ENCODE peak calls at places on chromosome 19, in six cellular contexts. V is CMK; J is skeletal muscle cell; G is M059J; C is stimulated activated CD8-positive, alpha-beta memory T cell treated with anti-CD3 and anti-CD28 coated beads, Interleukin-15, amount 100 ng/mL, for 4 hours; M is cardiac muscle cell. O is an unnamed sample.

GRCh38 chr19:30374791-30375650 is 2.8 kb downstream of the ZNF536 start:
- DNase-seq in V (no peak), J (no peak), G (no peak), C (no peak), M (peak), O (no peak)

GRCh38 chr19:8827277-8827676 is 4.8 kb downstream of the ZNF558 start:
- DNase-seq in V (no peak), J (no peak), G (no peak), C (no peak), M (no peak), O (no peak)

GRCh38 chr19:872266-872951 is 12.9 kb downstream of the CFD start:
- DNase-seq in V (peak), J (no peak), G (peak), C (peak), M (peak), O (peak)

GRCh38 chr19:49498475-49498874 is 2.2 kb downstream of the RPS11 start:
- DNase-seq in V (no peak), J (no peak), G (no peak), C (no peak), M (no peak), O (no peak)

GRCh38 chr19:35225951-35226350 is 2.6 kb downstream of the FAM187B start:
- DNase-seq in V (no peak), J (no peak), G (no peak), C (no peak), M (no peak), O (no peak)

GRCh38 chr19:34676697-34677385 is at the start of gene SCGB2B2:
- DNase-seq in V (peak), J (peak), G (no peak), C (peak), M (peak), O (no peak)

GRCh38 chr19:3196064-3196932 is 10.6 kb downstream of the NCLN start:
- DNase-seq in V (no peak), J (no peak), G (no peak), C (no peak), M (no peak), O (no peak)

GRCh38 chr19:18046066-18046718 is 38.2 kb downstream of the ARRDC2 start:
- DNase-seq in V (no peak), J (peak), G (peak), C (no peak), M (no peak), O (peak)

GRCh38 chr19:15137777-15138176 is 30.6 kb downstream of the SYDE1 start:
- DNase-seq in V (no peak), J (no peak), G (peak), C (no peak), M (no peak), O (no peak)

GRCh38 chr19:5585461-5586299 is 17.9 kb upstream of the TINCR start:
- DNase-seq in V (peak), J (no peak), G (no peak), C (peak), M (peak), O (no peak)

GRCh38 chr19:47610546-47610894 is 1.6 kb downstream of the BICRA start:
- DNase-seq in V (no peak), J (no peak), G (no peak), C (no peak), M (no peak), O (no peak)

GRCh38 chr19:39645800-39646411 is 9.8 kb upstream of the LGALS16 start:
- DNase-seq in V (peak), J (no peak), G (peak), C (no peak), M (peak), O (peak)

GRCh38 chr19:19661675-19662251 is 1.7 kb downstream of the ATP13A1 start:
- DNase-seq in V (no peak), J (no peak), G (no peak), C (no peak), M (no peak), O (no peak)

GRCh38 chr19:48798937-48799336 is 11.9 kb downstream of the BCAT2 start:
- DNase-seq in V (no peak), J (no peak), G (peak), C (no peak), M (no peak), O (no peak)

GRCh38 chr19:32061304-32061703 is 284.1 kb upstream of the ZNF507 start:
- DNase-seq in V (no peak), J (no peak), G (peak), C (no peak), M (no peak), O (no peak)

GRCh38 chr19:14381689-14382474 is 638 bp downstream of the ADGRE5 start:
- DNase-seq in V (no peak), J (no peak), G (peak), C (peak), M (no peak), O (peak)

GRCh38 chr19:21608571-21608970 is 103.2 kb downstream of the ZNF429 start:
- DNase-seq in V (no peak), J (no peak), G (no peak), C (no peak), M (no peak), O (no peak)

GRCh38 chr19:14116525-14116917 is 1.0 kb downstream of the PRKACA start:
- DNase-seq in V (no peak), J (no peak), G (no peak), C (no peak), M (no peak), O (no peak)

GRCh38 chr19:41575998-41576397 is at the start of gene CEACAM21:
- DNase-seq in V (peak), J (no peak), G (no peak), C (no peak), M (no peak), O (no peak)

GRCh38 chr19:38862321-38863059 is 12.7 kb upstream of the HNRNPL start:
- DNase-seq in V (no peak), J (peak), G (peak), C (no peak), M (no peak), O (peak)

GRCh38 chr19:9362905-9363304 is at the start of gene ZNF177:
- DNase-seq in V (no peak), J (no peak), G (no peak), C (no peak), M (no peak), O (no peak)

GRCh38 chr19:46764817-46765291 is 18.6 kb upstream of the STRN4 start:
- DNase-seq in V (no peak), J (no peak), G (no peak), C (no peak), M (no peak), O (no peak)

GRCh38 chr19:4327252-4327876 is 11.3 kb downstream of the STAP2 start:
- DNase-seq in V (no peak), J (no peak), G (peak), C (peak), M (peak), O (peak)

GRCh38 chr19:33407140-33407551 is 33.6 kb downstream of the CEBPG start:
- DNase-seq in V (no peak), J (no peak), G (no peak), C (no peak), M (no peak), O (no peak)

O was measured in Caki2.